ENCODE peak calls at places on chromosome X, in five cellular contexts. One of them, this sample, is unnamed.

GRCh38 chrX:43349363-43349762 is 306.7 kb upstream of the MAOA start:
- DNase-seq in A549: peak
- DNase-seq in K562: peak
- DNase-seq in upper lobe of left lung: peak
- DNase-seq in adrenal gland: peak
- DNase-seq in this sample: no peak

GRCh38 chrX:154401045-154401799 is 3.0 kb downstream of the RPL10 start:
- DNase-seq in A549: no peak
- DNase-seq in K562: no peak
- DNase-seq in upper lobe of left lung: no peak
- DNase-seq in adrenal gland: no peak
- DNase-seq in this sample: no peak

GRCh38 chrX:9279271-9279596 is 185.6 kb upstream of the TBL1X start:
- DNase-seq in A549: no peak
- DNase-seq in K562: no peak
- DNase-seq in upper lobe of left lung: no peak
- DNase-seq in adrenal gland: no peak
- DNase-seq in this sample: no peak

GRCh38 chrX:9378980-9379696 is 85.7 kb upstream of the TBL1X start:
- DNase-seq in A549: no peak
- DNase-seq in K562: no peak
- DNase-seq in upper lobe of left lung: no peak
- DNase-seq in adrenal gland: no peak
- DNase-seq in this sample: no peak

GRCh38 chrX:18426004-18426320 is 554 bp downstream of the CDKL5 start:
- DNase-seq in A549: no peak
- DNase-seq in K562: no peak
- DNase-seq in upper lobe of left lung: no peak
- DNase-seq in adrenal gland: no peak
- DNase-seq in this sample: no peak

GRCh38 chrX:123108513-123109427 is 75.3 kb upstream of the GRIA3 start:
- DNase-seq in A549: no peak
- DNase-seq in K562: no peak
- DNase-seq in upper lobe of left lung: no peak
- DNase-seq in adrenal gland: no peak
- DNase-seq in this sample: no peak

GRCh38 chrX:133723930-133724329 is 261.5 kb downstream of the GPC3 start:
- DNase-seq in A549: no peak
- DNase-seq in K562: no peak
- DNase-seq in upper lobe of left lung: no peak
- DNase-seq in adrenal gland: no peak
- DNase-seq in this sample: no peak

GRCh38 chrX:5775985-5776384 is 452.7 kb downstream of the NLGN4X start:
- DNase-seq in A549: no peak
- DNase-seq in K562: no peak
- DNase-seq in upper lobe of left lung: no peak
- DNase-seq in adrenal gland: no peak
- DNase-seq in this sample: no peak

GRCh38 chrX:107823456-107823855 is 2.2 kb upstream of the MID2 start:
- DNase-seq in A549: no peak
- DNase-seq in K562: no peak
- DNase-seq in upper lobe of left lung: no peak
- DNase-seq in adrenal gland: no peak
- DNase-seq in this sample: no peak

GRCh38 chrX:48709522-48710117 is 13.1 kb downstream of the SUV39H1 start:
- DNase-seq in A549: no peak
- DNase-seq in K562: no peak
- DNase-seq in upper lobe of left lung: no peak
- DNase-seq in adrenal gland: no peak
- DNase-seq in this sample: no peak

GRCh38 chrX:36909584-36909983 is 98.6 kb upstream of the FAM47C start:
- DNase-seq in A549: no peak
- DNase-seq in K562: no peak
- DNase-seq in upper lobe of left lung: no peak
- DNase-seq in adrenal gland: no peak
- DNase-seq in this sample: no peak

GRCh38 chrX:110172215-110172614 is 145.7 kb downstream of the AMMECR1 start:
- DNase-seq in A549: no peak
- DNase-seq in K562: no peak
- DNase-seq in upper lobe of left lung: no peak
- DNase-seq in adrenal gland: no peak
- DNase-seq in this sample: no peak

GRCh38 chrX:107076158-107076557 is 42.5 kb downstream of the RBM41 start:
- DNase-seq in A549: no peak
- DNase-seq in K562: no peak
- DNase-seq in upper lobe of left lung: no peak
- DNase-seq in adrenal gland: no peak
- DNase-seq in this sample: no peak

GRCh38 chrX:37825225-37825842 is 22.0 kb downstream of the DYNLT3 start:
- DNase-seq in A549: peak
- DNase-seq in K562: peak
- DNase-seq in upper lobe of left lung: peak
- DNase-seq in adrenal gland: peak
- DNase-seq in this sample: no peak

GRCh38 chrX:51902651-51903050 is 9.2 kb downstream of the MAGED1 start:
- DNase-seq in A549: no peak
- DNase-seq in K562: no peak
- DNase-seq in upper lobe of left lung: no peak
- DNase-seq in adrenal gland: no peak
- DNase-seq in this sample: no peak

GRCh38 chrX:150605603-150606002 is 37.2 kb downstream of the MTM1 start:
- DNase-seq in A549: no peak
- DNase-seq in K562: no peak
- DNase-seq in upper lobe of left lung: peak
- DNase-seq in adrenal gland: no peak
- DNase-seq in this sample: no peak

GRCh38 chrX:116240446-116240845 is 69.9 kb downstream of the AGTR2 start:
- DNase-seq in A549: no peak
- DNase-seq in K562: no peak
- DNase-seq in upper lobe of left lung: no peak
- DNase-seq in adrenal gland: no peak
- DNase-seq in this sample: no peak

GRCh38 chrX:91414710-91415109 is 19.9 kb upstream of the PABPC5 start:
- DNase-seq in A549: no peak
- DNase-seq in K562: peak
- DNase-seq in upper lobe of left lung: no peak
- DNase-seq in adrenal gland: peak
- DNase-seq in this sample: no peak

GRCh38 chrX:136767104-136767941 is 13.4 kb downstream of the ARHGEF6 start:
- DNase-seq in A549: peak
- DNase-seq in K562: peak
- DNase-seq in upper lobe of left lung: peak
- DNase-seq in adrenal gland: peak
- DNase-seq in this sample: no peak
- TF ChIP-seq POLR2A in A549: no peak
- TF ChIP-seq POLR2A in K562: peak
- TF ChIP-seq POLR2A in upper lobe of left lung: peak
- TF ChIP-seq POLR2A in adrenal gland: peak
- TF ChIP-seq POLR2A in this sample: no peak

DNA sequence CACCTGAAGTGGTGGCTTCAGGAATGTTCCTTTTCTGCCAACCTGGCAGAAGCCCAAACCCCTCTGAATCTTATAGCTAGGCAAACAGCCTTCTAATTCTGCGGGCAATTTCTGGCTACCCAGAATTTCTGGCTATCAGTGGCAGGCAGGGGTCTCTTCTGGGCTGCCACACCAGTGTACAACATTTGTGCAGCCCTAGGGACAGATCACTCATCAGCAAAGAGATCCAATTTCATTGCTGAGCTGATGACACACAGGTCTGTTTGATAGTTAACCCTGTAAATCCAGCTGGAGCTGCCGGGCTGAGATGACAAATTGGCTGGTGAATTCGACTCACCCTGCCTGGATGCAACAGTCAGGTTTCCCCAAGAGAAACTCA is 2.4 kb downstream of the MID1 start:
- DNase-seq in A549: peak
- DNase-seq in K562: no peak
- DNase-seq in upper lobe of left lung: no peak
- DNase-seq in adrenal gland: no peak
- DNase-seq in this sample: no peak
- H3K27ac ChIP-seq in A549: peak
- H3K27ac ChIP-seq in K562: no peak
- H3K27ac ChIP-seq in upper lobe of left lung: peak
- H3K27ac ChIP-seq in adrenal gland: no peak
- H3K27ac ChIP-seq in this sample: peak

DNA sequence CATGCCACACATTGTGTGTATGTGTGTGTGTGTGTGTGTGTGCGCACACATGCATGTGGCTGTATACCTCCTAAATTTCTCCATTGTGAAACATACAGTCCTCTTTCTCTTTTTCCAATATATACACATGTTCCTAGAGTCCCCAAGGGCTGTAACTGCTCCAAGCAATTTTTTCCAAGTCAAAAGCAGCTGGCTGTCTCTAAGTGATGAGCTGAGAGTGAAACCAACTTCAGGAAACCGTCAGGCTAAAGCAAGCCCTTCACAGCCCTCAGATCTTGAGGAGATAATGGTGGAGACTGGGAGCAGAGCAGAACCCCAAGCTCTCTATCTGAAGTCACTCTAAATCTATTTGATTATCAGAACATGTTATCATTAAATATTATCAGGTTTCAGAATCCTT is 496.1 kb upstream of the DIPK2B start:
- DNase-seq in A549: no peak
- DNase-seq in K562: no peak
- DNase-seq in upper lobe of left lung: no peak
- DNase-seq in adrenal gland: no peak
- DNase-seq in this sample: no peak
- TF ChIP-seq POLR2A in A549: no peak
- TF ChIP-seq POLR2A in K562: no peak
- TF ChIP-seq POLR2A in upper lobe of left lung: no peak
- TF ChIP-seq POLR2A in adrenal gland: no peak
- TF ChIP-seq POLR2A in this sample: no peak

GRCh38 chrX:101429934-101430333 is 21.9 kb downstream of the HNRNPH2 start:
- DNase-seq in A549: no peak
- DNase-seq in K562: no peak
- DNase-seq in upper lobe of left lung: no peak
- DNase-seq in adrenal gland: no peak
- DNase-seq in this sample: no peak
- H3K27ac ChIP-seq in A549: peak
- H3K27ac ChIP-seq in K562: no peak
- H3K27ac ChIP-seq in upper lobe of left lung: no peak
- H3K27ac ChIP-seq in adrenal gland: no peak
- H3K27ac ChIP-seq in this sample: no peak

DNA sequence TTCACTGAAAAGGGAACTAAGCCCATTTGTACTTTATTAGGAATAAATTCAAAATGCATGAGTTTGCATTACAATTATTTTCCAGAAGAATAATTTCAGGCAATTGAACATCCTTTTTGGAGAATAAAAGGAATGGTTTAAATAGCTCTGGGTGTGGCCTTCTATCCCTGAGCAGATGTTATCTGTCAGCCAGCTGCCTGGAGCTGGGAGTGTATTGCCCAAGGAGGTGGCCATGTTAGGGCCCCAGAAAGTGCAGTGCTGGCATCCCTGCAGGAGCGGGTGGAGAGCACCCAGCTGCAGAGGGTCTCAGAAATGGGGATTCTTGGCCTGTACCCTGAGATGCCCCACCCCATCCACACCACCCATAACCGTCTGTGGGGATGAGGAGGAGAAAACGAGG is 21.6 kb upstream of the VEGFD start:
- DNase-seq in A549: no peak
- DNase-seq in K562: no peak
- DNase-seq in upper lobe of left lung: no peak
- DNase-seq in adrenal gland: no peak
- DNase-seq in this sample: no peak
- TF ChIP-seq POLR2A in A549: no peak
- TF ChIP-seq POLR2A in K562: no peak
- TF ChIP-seq POLR2A in upper lobe of left lung: no peak
- TF ChIP-seq POLR2A in adrenal gland: no peak
- TF ChIP-seq POLR2A in this sample: no peak

GRCh38 chrX:45515262-45516215 is 314.9 kb upstream of the DIPK2B start:
- DNase-seq in A549: peak
- DNase-seq in K562: peak
- DNase-seq in upper lobe of left lung: peak
- DNase-seq in adrenal gland: peak
- DNase-seq in this sample: no peak
- H3K27ac ChIP-seq in A549: peak
- H3K27ac ChIP-seq in K562: no peak
- H3K27ac ChIP-seq in upper lobe of left lung: peak
- H3K27ac ChIP-seq in adrenal gland: no peak
- H3K27ac ChIP-seq in this sample: peak

GRCh38 chrX:68930576-68931317 is 101.9 kb downstream of the EFNB1 start:
- DNase-seq in A549: no peak
- DNase-seq in K562: no peak
- DNase-seq in upper lobe of left lung: no peak
- DNase-seq in adrenal gland: no peak
- DNase-seq in this sample: no peak
- TF ChIP-seq POLR2A in A549: no peak
- TF ChIP-seq POLR2A in K562: no peak
- TF ChIP-seq POLR2A in upper lobe of left lung: no peak
- TF ChIP-seq POLR2A in adrenal gland: no peak
- TF ChIP-seq POLR2A in this sample: no peak

GRCh38 chrX:26286836-26287235 is 70.9 kb downstream of the MAGEB5 start:
- DNase-seq in A549: no peak
- DNase-seq in K562: no peak
- DNase-seq in upper lobe of left lung: no peak
- DNase-seq in adrenal gland: no peak
- DNase-seq in this sample: no peak
- H3K27ac ChIP-seq in A549: no peak
- H3K27ac ChIP-seq in K562: no peak
- H3K27ac ChIP-seq in upper lobe of left lung: no peak
- H3K27ac ChIP-seq in adrenal gland: no peak
- H3K27ac ChIP-seq in this sample: no peak

DNA sequence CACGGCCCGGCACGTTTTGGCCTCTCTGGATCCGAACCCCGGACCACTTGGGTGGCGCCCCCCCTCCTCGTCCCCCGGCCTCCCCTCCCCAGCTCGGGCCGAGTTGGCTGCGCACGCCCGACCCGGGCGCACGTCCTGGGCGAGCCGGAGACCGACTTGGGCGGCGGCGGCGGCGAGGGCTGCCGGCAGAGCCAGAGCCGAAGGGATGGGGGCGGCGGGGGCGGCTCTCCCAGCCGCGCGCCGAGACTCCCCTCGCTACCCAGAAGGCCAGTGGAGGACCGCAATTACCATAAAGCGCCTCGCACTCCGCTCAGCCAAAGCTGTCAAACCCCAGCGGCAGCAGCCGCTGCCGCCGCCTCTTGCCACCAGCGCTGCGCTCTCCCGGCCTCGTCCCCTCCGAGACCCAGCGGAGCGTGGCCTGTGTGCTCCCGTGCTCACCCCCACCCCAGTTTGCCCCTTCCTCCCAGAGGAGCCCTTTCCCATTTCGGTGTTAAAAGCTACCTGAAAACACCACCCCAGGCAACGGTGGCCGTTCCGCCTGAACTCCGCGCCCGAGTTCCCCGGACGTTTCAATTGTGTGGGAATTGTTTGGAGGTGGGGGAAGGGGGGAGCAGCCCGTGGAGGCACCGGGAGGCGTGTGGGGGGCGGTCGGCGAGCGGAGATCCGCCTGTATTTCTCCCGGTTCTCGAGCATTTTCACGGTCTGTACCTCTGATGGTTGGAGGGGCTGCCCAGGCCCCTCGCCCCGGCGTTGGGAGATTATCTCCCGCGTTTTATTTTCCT is 697 bp upstream of the BCOR start:
- DNase-seq in A549: peak
- DNase-seq in K562: no peak
- DNase-seq in upper lobe of left lung: no peak
- DNase-seq in adrenal gland: peak
- DNase-seq in this sample: no peak
- TF ChIP-seq POLR2A in A549: no peak
- TF ChIP-seq POLR2A in K562: peak
- TF ChIP-seq POLR2A in upper lobe of left lung: peak
- TF ChIP-seq POLR2A in adrenal gland: peak
- TF ChIP-seq POLR2A in this sample: no peak

This sample was measured in esophagus muscularis mucosa.